ENCODE peak calls at places on chromosome 20, in ten cellular contexts. Z is HCT116; R is GM23248; C is A549; Q is OCI-LY7; K is CD8-positive, alpha-beta memory T cell; W is ovary; I is cardiac muscle cell; J is CD4-positive, alpha-beta T cell; D is psoas muscle. G is an unnamed sample.
A peak's percentile ranks its signal among the peaks of the same experiment; 100 is the strongest.

GRCh38 chr20:7851031-7851490 is 89.2 kb downstream of the HAO1 start:
- DNase-seq in Z (no peak), R (peak; percentile 68), C (no peak), Q (no peak), K (no peak), W (no peak), I (no peak), J (no peak), D (no peak), G (no peak)

GRCh38 chr20:57656821-57657536 is 36.8 kb upstream of the ZBP1 start:
- DNase-seq in Z (no peak), R (no peak), C (no peak), Q (no peak), K (no peak), W (no peak), I (no peak), J (peak; percentile 29), D (peak; percentile 44), G (no peak)

GRCh38 chr20:15236812-15237211 is 899.4 kb upstream of the FLRT3 start:
- DNase-seq in Z (peak; percentile 45), R (peak; percentile 71), C (peak; percentile 8), Q (peak; percentile 4), K (no peak), W (no peak), I (no peak), J (no peak), D (no peak), G (no peak)

GRCh38 chr20:54643761-54644160 is 168.4 kb downstream of the DOK5 start:
- DNase-seq in Z (no peak), R (peak; percentile 94), C (no peak), Q (no peak), K (no peak), W (no peak), I (no peak), J (no peak), D (no peak), G (no peak)

GRCh38 chr20:54692168-54692887 is 216.9 kb downstream of the DOK5 start:
- DNase-seq in Z (no peak), R (no peak), C (no peak), Q (no peak), K (no peak), W (no peak), I (no peak), J (no peak), D (no peak), G (no peak)

GRCh38 chr20:53466279-53466678 is 127.4 kb downstream of the ZNF217 start:
- DNase-seq in Z (no peak), R (no peak), C (no peak), Q (no peak), K (no peak), W (no peak), I (no peak), J (no peak), D (no peak), G (no peak)

GRCh38 chr20:62500237-62500864 is 24.6 kb upstream of the GATA5 start:
- DNase-seq in Z (peak; percentile 21), R (peak; percentile 75), C (peak; percentile 80), Q (peak; percentile 73), K (peak; percentile 73), W (peak; percentile 74), I (peak; percentile 83), J (peak; percentile 87), D (peak; percentile 93), G (peak; percentile 47)

GRCh38 chr20:59163641-59164530 is at the start of gene ZNF831:
- DNase-seq in Z (no peak), R (no peak), C (no peak), Q (peak; percentile 87), K (no peak), W (no peak), I (no peak), J (no peak), D (no peak), G (no peak)

GRCh38 chr20:10674684-10675455 is 1.1 kb upstream of the JAG1 start:
- DNase-seq in Z (peak; percentile 48), R (peak; percentile 86), C (peak; percentile 97), Q (peak; percentile 76), K (no peak), W (peak; percentile 83), I (peak; percentile 88), J (no peak), D (peak; percentile 87), G (peak; percentile 24)

GRCh38 chr20:10673831-10674683 is at the start of gene JAG1:
- DNase-seq in Z (peak; percentile 85), R (peak; percentile 96), C (peak; percentile 99), Q (peak; percentile 90), K (no peak), W (peak; percentile 96), I (peak; percentile 99), J (peak; percentile 35), D (peak; percentile 97), G (peak; percentile 83)

GRCh38 chr20:10671850-10672578 is 1.8 kb downstream of the JAG1 start:
- DNase-seq in Z (no peak), R (peak; percentile 71), C (no peak), Q (no peak), K (no peak), W (peak; percentile 80), I (peak; percentile 50), J (no peak), D (peak; percentile 89), G (no peak)

GRCh38 chr20:10672579-10673127 is 1.1 kb downstream of the JAG1 start:
- DNase-seq in Z (no peak), R (peak; percentile 85), C (no peak), Q (peak; percentile 24), K (no peak), W (peak; percentile 65), I (peak; percentile 60), J (no peak), D (peak; percentile 74), G (no peak)

DNA sequence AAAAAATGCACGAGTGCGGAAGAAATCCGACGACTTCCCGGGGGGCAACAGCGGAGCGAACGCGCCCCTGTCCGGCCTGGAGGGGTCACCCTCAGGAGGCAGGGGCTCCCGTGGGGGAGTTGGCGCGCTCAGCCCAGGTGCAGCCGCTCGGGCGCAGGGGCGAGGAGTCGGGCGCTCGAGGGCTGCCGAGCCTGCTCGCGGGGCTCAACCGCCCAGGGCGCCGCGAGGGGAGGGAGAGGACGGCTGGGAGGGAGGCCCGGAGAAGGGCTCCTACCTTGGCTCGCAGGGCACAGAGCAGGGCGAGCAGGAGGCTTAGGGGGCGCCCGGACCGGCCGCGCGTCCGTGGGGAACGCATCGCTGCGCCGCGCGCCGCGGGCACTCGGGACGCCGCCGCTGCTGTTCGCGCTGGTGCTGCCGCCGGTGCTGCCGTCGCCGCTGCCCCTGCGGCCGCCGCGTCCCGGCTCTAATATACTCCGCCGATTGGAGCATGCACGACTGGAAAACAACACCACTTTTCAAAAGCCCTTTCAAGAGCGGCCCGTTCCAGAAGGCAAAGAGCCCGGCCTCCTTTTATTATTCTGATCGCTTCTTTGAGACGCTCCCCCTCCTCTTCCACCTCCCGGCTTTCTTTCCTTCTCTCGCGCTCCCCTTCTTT is 496 bp downstream of the JAG1 start:
- DNase-seq in Z (no peak), R (peak; percentile 72), C (no peak), Q (peak; percentile 23), K (no peak), W (peak; percentile 40), I (peak; percentile 66), J (no peak), D (peak; percentile 64), G (no peak)
- H3K27ac ChIP-seq in Z (peak overlapping the region; percentile 99), R (peak overlapping the region; percentile 86), C (peak overlapping the region; percentile 97), Q (no peak overlapping the region), K (no peak overlapping the region), W (peak overlapping the region; percentile 90), I (peak overlapping the region; percentile 95), J (no peak overlapping the region), D (peak overlapping the region; percentile 92), G (peak overlapping the region; percentile 86)

GRCh38 chr20:50118203-50118602 is 5.3 kb upstream of the UBE2V1 start:
- DNase-seq in Z (no peak), R (no peak), C (no peak), Q (no peak), K (no peak), W (no peak), I (no peak), J (no peak), D (no peak), G (no peak)

GRCh38 chr20:50115591-50116367 is 2.8 kb upstream of the UBE2V1 start:
- DNase-seq in Z (peak; percentile 90), R (peak; percentile 100), C (peak; percentile 92), Q (peak; percentile 93), K (peak; percentile 84), W (peak; percentile 98), I (peak; percentile 97), J (peak; percentile 90), D (peak; percentile 98), G (peak; percentile 93)

GRCh38 chr20:50113420-50114224 is 672 bp upstream of the UBE2V1 start:
- DNase-seq in Z (no peak), R (peak; percentile 60), C (no peak), Q (no peak), K (no peak), W (no peak), I (no peak), J (no peak), D (no peak), G (no peak)

GRCh38 chr20:50115041-50115512 is 2.1 kb upstream of the UBE2V1 start:
- DNase-seq in Z (no peak), R (no peak), C (no peak), Q (no peak), K (no peak), W (no peak), I (no peak), J (no peak), D (no peak), G (no peak)

GRCh38 chr20:50116368-50116999 is 3.5 kb upstream of the UBE2V1 start:
- DNase-seq in Z (no peak), R (no peak), C (no peak), Q (no peak), K (no peak), W (no peak), I (no peak), J (no peak), D (no peak), G (no peak)
- H3K27ac ChIP-seq in Z (peak overlapping the region; percentile 55), R (peak overlapping the region; percentile 61), C (peak overlapping the region; percentile 69), Q (no peak overlapping the region), K (peak overlapping the region; percentile 49), W (no peak overlapping the region), I (no peak overlapping the region), J (no peak overlapping the region), D (peak overlapping the region; percentile 97), G (peak overlapping the region; percentile 73)

GRCh38 chr20:44073011-44073674 is 113.8 kb downstream of the JPH2 start:
- DNase-seq in Z (no peak), R (no peak), C (no peak), Q (no peak), K (no peak), W (no peak), I (no peak), J (no peak), D (peak; percentile 16), G (no peak)
- H3K27ac ChIP-seq in Z (no peak overlapping the region), R (no peak overlapping the region), C (no peak overlapping the region), Q (no peak overlapping the region), K (no peak overlapping the region), W (no peak overlapping the region), I (no peak overlapping the region), J (no peak overlapping the region), D (no peak overlapping the region), G (no peak overlapping the region)

DNA sequence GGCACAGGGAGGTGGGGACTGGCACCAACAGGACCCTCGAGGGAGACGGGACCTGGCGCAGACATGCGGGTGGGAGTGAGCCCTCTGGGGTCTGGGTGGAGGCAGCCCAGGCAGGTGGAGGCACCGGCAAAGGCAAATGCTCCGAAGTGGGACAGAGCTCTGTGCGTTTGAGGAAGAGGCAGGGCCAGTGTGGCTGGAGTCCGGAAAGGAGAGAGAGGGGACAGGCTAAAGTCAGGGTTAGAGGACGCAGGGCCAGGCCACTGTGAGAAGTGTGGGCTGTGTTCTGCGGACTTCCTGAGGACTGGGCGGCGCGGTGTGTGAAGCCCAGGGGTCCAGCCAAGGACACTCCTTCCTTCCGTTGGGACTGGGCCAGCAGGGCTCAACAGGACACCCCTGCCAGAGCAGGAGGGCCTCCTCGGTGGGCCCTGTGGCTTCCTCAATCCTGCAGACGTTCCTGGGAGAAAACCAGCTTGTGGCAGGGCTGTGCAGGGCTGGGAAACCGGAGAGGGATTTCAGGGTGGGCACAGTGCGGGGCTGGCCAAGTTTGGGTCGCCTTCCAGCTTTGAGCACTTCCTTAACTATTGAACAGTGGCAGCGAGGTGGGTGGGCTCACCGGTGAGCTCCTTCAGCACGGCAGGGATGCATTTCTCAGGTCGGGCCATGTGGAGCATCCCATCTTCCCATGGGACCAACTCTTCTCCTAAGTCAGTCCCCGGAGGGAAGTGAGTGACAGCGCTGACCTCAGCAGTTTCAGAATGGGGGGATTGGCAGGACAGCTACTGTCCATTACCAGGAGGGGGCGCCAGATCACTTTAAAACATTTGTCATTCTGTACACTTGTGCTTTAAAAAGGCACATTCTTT is 22.5 kb downstream of the MOCS3 start:
- DNase-seq in Z (peak; percentile 41), R (peak; percentile 87), C (peak; percentile 60), Q (peak; percentile 78), K (peak; percentile 56), W (peak; percentile 42), I (peak; percentile 86), J (peak; percentile 59), D (no peak), G (peak; percentile 29)
- H3K27ac ChIP-seq in Z (no peak overlapping the region), R (peak overlapping the region; percentile 94), C (peak overlapping the region; percentile 64), Q (no peak overlapping the region), K (no peak overlapping the region), W (no peak overlapping the region), I (no peak overlapping the region), J (no peak overlapping the region), D (no peak overlapping the region), G (no peak overlapping the region)